ENCODE peak calls at places on chromosome 22, in seven cellular contexts. G is activated CD8-positive, alpha-beta T cell treated with anti-CD3 and anti-CD28 coated beads, Interleukin-2, amount 10 ng/mL, durations not matched to agents 7 days and 5 days; H is hippocampal formation; Q is AG04449; L is anterior cingulate cortex; I is NCI-H1436 treated with DMSO at 0.1 percent for 48 hours; E is AG08396. M is an unnamed sample.

GRCh38 chr22:50178871-50179869 is 6.5 kb upstream of the TRABD start:
- DNase-seq in Q (no peak), H (no peak), G (no peak), I (no peak), E (no peak), L (no peak), M (no peak)

GRCh38 chr22:41290262-41291221 is 4.6 kb upstream of the RANGAP1 start:
- DNase-seq in E (peak), Q (peak), H (no peak), I (no peak), G (no peak), L (no peak), M (peak)

GRCh38 chr22:20418211-20418788 is 19.3 kb downstream of the SCARF2 start:
- DNase-seq in L (peak), G (peak), E (peak), I (no peak), Q (no peak), H (peak), M (peak)

GRCh38 chr22:48758905-48759875 is 1068.5 kb downstream of the BRD1 start:
- DNase-seq in L (no peak), G (no peak), E (no peak), Q (no peak), H (no peak), I (no peak), M (no peak)

GRCh38 chr22:30837531-30837930 is 131.0 kb downstream of the MORC2 start:
- DNase-seq in E (no peak), G (no peak), H (peak), I (no peak), L (peak), Q (no peak), M (no peak)

GRCh38 chr22:24695958-24696511 is 78.5 kb downstream of the PIWIL3 start:
- DNase-seq in Q (no peak), I (no peak), E (peak), G (no peak), H (no peak), L (no peak), M (no peak)

GRCh38 chr22:37626556-37627075 is 12.9 kb upstream of the SH3BP1 start:
- DNase-seq in Q (no peak), L (no peak), G (no peak), E (no peak), H (no peak), I (no peak), M (no peak)

GRCh38 chr22:35064664-35065063 is 1.3 kb upstream of the ISX start:
- DNase-seq in E (no peak), G (no peak), Q (no peak), I (no peak), L (no peak), H (no peak), M (no peak)